ENCODE peak calls at places on chromosomes 4 and X, in seven cellular contexts. I, Y, B, E, T, Z and P are unnamed samples.

GRCh38 chr4:48047421-48047844 is 30.9 kb downstream of the NIPAL1 start:
- DNase-seq in I (no peak), Y (no peak), B (no peak), E (no peak), T (peak), Z (peak), P (no peak)

GRCh38 chr4:56909083-56909981 is 1.6 kb downstream of the REST start:
- DNase-seq in I (peak), Y (peak), B (no peak), E (no peak), T (peak), Z (peak), P (no peak)

GRCh38 chrX:129845616-129846190 is 2.0 kb upstream of the ZDHHC9 start:
- DNase-seq in I (no peak), Y (no peak), B (no peak), E (no peak), T (no peak), Z (no peak), P (no peak)

GRCh38 chrX:71941771-71942170 is 31.1 kb downstream of the NHSL2 start:
- DNase-seq in I (peak), Y (peak), B (peak), E (peak), T (no peak), Z (peak), P (no peak)

GRCh38 chrX:39971760-39972159 is 126.0 kb downstream of the BCOR start:
- DNase-seq in I (no peak), Y (no peak), B (no peak), E (no peak), T (no peak), Z (no peak), P (no peak)

GRCh38 chr4:76782837-76783236 is 115.1 kb downstream of the SOWAHB start:
- DNase-seq in I (no peak), Y (no peak), B (no peak), E (no peak), T (no peak), Z (peak), P (peak)

GRCh38 chr4:71570492-71570891 is 213.4 kb downstream of the GC start:
- DNase-seq in I (no peak), Y (no peak), B (no peak), E (no peak), T (no peak), Z (peak), P (no peak)

GRCh38 chrX:118207831-118208453 is 91.3 kb upstream of the KLHL13 start:
- DNase-seq in I (no peak), Y (no peak), B (no peak), E (no peak), T (no peak), Z (no peak), P (no peak)

GRCh38 chrX:33277046-33277445 is 65.7 kb upstream of the DMD start:
- DNase-seq in I (no peak), Y (no peak), B (no peak), E (no peak), T (no peak), Z (no peak), P (no peak)

GRCh38 chrX:68807818-68808217 is 21.0 kb upstream of the EFNB1 start:
- DNase-seq in I (peak), Y (no peak), B (no peak), E (no peak), T (no peak), Z (peak), P (no peak)

GRCh38 chrX:147476008-147476407 is 435.7 kb upstream of the FMR1 start:
- DNase-seq in I (peak), Y (no peak), B (no peak), E (no peak), T (no peak), Z (no peak), P (no peak)

GRCh38 chr4:7393491-7394183 is 41.1 kb downstream of the PSAPL1 start:
- DNase-seq in I (no peak), Y (no peak), B (no peak), E (no peak), T (peak), Z (no peak), P (no peak)

GRCh38 chr4:88599298-88599697 is 7.0 kb downstream of the HERC3 start:
- DNase-seq in I (no peak), Y (no peak), B (no peak), E (no peak), T (no peak), Z (peak), P (no peak)

GRCh38 chr4:108291137-108291536 is 122.4 kb upstream of the LEF1 start:
- DNase-seq in I (no peak), Y (no peak), B (no peak), E (no peak), T (no peak), Z (no peak), P (no peak)

GRCh38 chr4:26782168-26782829 is 78.3 kb upstream of the STIM2 start:
- DNase-seq in I (no peak), Y (no peak), B (no peak), E (no peak), T (no peak), Z (peak), P (no peak)

GRCh38 chr4:77465271-77465670 is 140.3 kb upstream of the CXCL13 start:
- DNase-seq in I (peak), Y (no peak), B (no peak), E (no peak), T (no peak), Z (peak), P (no peak)

GRCh38 chr4:26150948-26151347 is 169.9 kb upstream of the RBPJ start:
- DNase-seq in I (no peak), Y (no peak), B (no peak), E (no peak), T (no peak), Z (peak), P (no peak)

GRCh38 chr4:4614925-4615678 is 73.3 kb upstream of the STX18 start:
- DNase-seq in I (peak), Y (no peak), B (no peak), E (peak), T (no peak), Z (peak), P (no peak)

GRCh38 chr4:100208964-100209363 is 18.7 kb upstream of the DDIT4L start:
- DNase-seq in I (peak), Y (no peak), B (no peak), E (no peak), T (no peak), Z (no peak), P (no peak)

GRCh38 chr4:181018472-181018871 is 1224.7 kb upstream of the TENM3 start:
- DNase-seq in I (no peak), Y (no peak), B (no peak), E (no peak), T (no peak), Z (no peak), P (no peak)

GRCh38 chr4:158826882-158827281 is 58.1 kb downstream of the FNIP2 start:
- DNase-seq in I (peak), Y (no peak), B (no peak), E (no peak), T (no peak), Z (no peak), P (peak)

GRCh38 chr4:110236324-110236723 is 37.9 kb upstream of the ELOVL6 start:
- DNase-seq in I (no peak), Y (no peak), B (no peak), E (no peak), T (no peak), Z (no peak), P (no peak)

GRCh38 chr4:186291256-186291890 is 25.4 kb downstream of the F11 start:
- DNase-seq in I (no peak), Y (no peak), B (no peak), E (no peak), T (no peak), Z (no peak), P (no peak)

GRCh38 chrX:41095174-41095573 is 9.9 kb downstream of the USP9X start:
- DNase-seq in I (no peak), Y (no peak), B (no peak), E (no peak), T (no peak), Z (no peak), P (no peak)

GRCh38 chr4:39613093-39613656 is 25.5 kb downstream of the SMIM14 start:
- DNase-seq in I (no peak), Y (no peak), B (no peak), E (no peak), T (no peak), Z (peak), P (no peak)

GRCh38 chrX:155071694-155072215 is 447 bp downstream of the BRCC3 start:
- DNase-seq in I (no peak), Y (no peak), B (no peak), E (no peak), T (no peak), Z (no peak), P (no peak)

GRCh38 chr4:6204871-6205583 is 4.7 kb upstream of the JAKMIP1 start:
- DNase-seq in I (no peak), Y (no peak), B (no peak), E (no peak), T (no peak), Z (no peak), P (no peak)

GRCh38 chr4:149493492-149493891 is 322.2 kb downstream of the IQCM start:
- DNase-seq in I (peak), Y (no peak), B (no peak), E (no peak), T (no peak), Z (no peak), P (peak)

GRCh38 chrX:68186552-68187262 is 246.6 kb downstream of the OPHN1 start:
- DNase-seq in I (no peak), Y (no peak), B (no peak), E (no peak), T (no peak), Z (peak), P (no peak)

GRCh38 chr4:92091335-92091734 is 212.4 kb upstream of the GRID2 start:
- DNase-seq in I (no peak), Y (no peak), B (no peak), E (no peak), T (no peak), Z (no peak), P (no peak)

GRCh38 chr4:174600391-174600790 is 78.1 kb upstream of the HPGD start:
- DNase-seq in I (no peak), Y (no peak), B (no peak), E (no peak), T (no peak), Z (peak), P (no peak)

GRCh38 chrX:118047446-118048186 is 69.0 kb downstream of the KLHL13 start:
- DNase-seq in I (no peak), Y (no peak), B (no peak), E (no peak), T (no peak), Z (no peak), P (no peak)

GRCh38 chrX:134237363-134237702 is 351 bp downstream of the CCDC160 start:
- DNase-seq in I (peak), Y (no peak), B (no peak), E (no peak), T (no peak), Z (no peak), P (no peak)

GRCh38 chr4:8394125-8394524 is 46.4 kb downstream of the ACOX3 start:
- DNase-seq in I (peak), Y (peak), B (peak), E (no peak), T (no peak), Z (peak), P (no peak)

GRCh38 chr4:122152699-122153328 is 683 bp downstream of the BLTP1 start:
- DNase-seq in I (peak), Y (peak), B (peak), E (no peak), T (peak), Z (peak), P (no peak)

GRCh38 chr4:2794707-2795557 is 2.0 kb downstream of the SH3BP2 start:
- DNase-seq in I (peak), Y (peak), B (peak), E (no peak), T (peak), Z (peak), P (no peak)

GRCh38 chrX:120749141-120749846 is 119.4 kb upstream of the C1GALT1C1 start:
- DNase-seq in I (no peak), Y (no peak), B (no peak), E (no peak), T (no peak), Z (no peak), P (no peak)

GRCh38 chr4:61853041-61853440 is 652.9 kb downstream of the ADGRL3 start:
- DNase-seq in I (no peak), Y (no peak), B (no peak), E (no peak), T (no peak), Z (no peak), P (no peak)

GRCh38 chr4:158384407-158384806 is 137.3 kb upstream of the RXFP1 start:
- DNase-seq in I (no peak), Y (no peak), B (no peak), E (no peak), T (no peak), Z (no peak), P (no peak)

GRCh38 chrX:124239911-124240310 is 92.5 kb upstream of the TEX13D start:
- DNase-seq in I (no peak), Y (no peak), B (no peak), E (no peak), T (no peak), Z (no peak), P (no peak)

GRCh38 chrX:135688137-135688536 is 25.3 kb upstream of the CT45A1 start:
- DNase-seq in I (no peak), Y (no peak), B (no peak), E (no peak), T (no peak), Z (no peak), P (no peak)
- TF ChIP-seq CTCF in I (no peak), Y (peak), B (no peak), E (peak), T (no peak), Z (no peak), P (peak)

DNA sequence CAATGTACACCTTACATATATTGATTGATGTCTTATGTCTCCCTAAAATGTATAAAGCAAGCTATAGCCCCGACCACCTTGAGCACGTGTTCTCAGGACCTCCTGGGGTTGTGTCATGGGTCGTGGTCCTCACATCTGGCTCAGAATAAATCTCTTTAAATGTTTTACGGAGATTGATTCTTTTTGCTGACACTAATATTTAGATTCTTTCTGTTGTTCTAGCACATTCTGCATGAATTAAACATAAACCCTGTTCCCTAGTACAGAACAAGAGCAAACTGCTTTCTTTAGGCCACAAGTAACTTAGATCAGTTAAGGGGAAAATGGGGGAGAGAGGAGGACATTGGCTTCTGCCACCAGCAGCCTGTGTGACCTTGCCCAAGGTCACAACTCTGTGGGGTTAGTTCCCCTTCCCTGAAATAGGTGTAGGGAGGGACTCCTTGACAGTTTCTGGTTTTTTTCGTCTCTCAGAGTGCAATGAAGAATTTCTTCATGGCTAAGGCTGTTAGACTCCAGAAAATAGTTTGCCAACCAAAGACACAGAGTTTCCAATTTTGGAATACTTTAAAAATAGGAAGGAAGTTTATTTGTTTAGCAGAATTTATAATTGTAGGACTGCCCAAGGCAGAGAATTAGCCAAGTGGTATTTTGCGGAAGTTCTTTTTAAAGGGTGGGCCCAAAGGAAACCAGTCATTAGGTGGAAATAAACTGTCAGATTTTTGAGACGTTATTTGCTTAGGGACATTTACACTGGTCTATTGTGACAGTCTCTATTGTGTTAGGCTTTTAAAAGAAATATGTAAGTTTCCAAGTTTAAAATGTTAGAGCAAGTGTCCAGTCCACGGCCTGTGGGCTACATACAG is 29.4 kb downstream of the PTTG2 start:
- DNase-seq in I (no peak), Y (no peak), B (no peak), E (no peak), T (no peak), Z (no peak), P (no peak)
- H3K4me3 ChIP-seq in I (no peak), Y (no peak), B (no peak), E (no peak), T (no peak), Z (no peak), P (no peak)

GRCh38 chr4:141705747-141706377 is 69.5 kb downstream of the IL15 start:
- DNase-seq in I (no peak), Y (no peak), B (no peak), E (no peak), T (no peak), Z (no peak), P (no peak)

GRCh38 chr4:141706445-141706844 is 70.1 kb downstream of the IL15 start:
- DNase-seq in I (no peak), Y (no peak), B (no peak), E (no peak), T (no peak), Z (no peak), P (no peak)

GRCh38 chr4:141705048-141705746 is 68.8 kb downstream of the IL15 start:
- DNase-seq in I (no peak), Y (no peak), B (no peak), E (no peak), T (no peak), Z (no peak), P (no peak)

GRCh38 chr4:141702472-141703182 is 66.2 kb downstream of the IL15 start:
- DNase-seq in I (peak), Y (peak), B (peak), E (no peak), T (no peak), Z (no peak), P (no peak)

DNA sequence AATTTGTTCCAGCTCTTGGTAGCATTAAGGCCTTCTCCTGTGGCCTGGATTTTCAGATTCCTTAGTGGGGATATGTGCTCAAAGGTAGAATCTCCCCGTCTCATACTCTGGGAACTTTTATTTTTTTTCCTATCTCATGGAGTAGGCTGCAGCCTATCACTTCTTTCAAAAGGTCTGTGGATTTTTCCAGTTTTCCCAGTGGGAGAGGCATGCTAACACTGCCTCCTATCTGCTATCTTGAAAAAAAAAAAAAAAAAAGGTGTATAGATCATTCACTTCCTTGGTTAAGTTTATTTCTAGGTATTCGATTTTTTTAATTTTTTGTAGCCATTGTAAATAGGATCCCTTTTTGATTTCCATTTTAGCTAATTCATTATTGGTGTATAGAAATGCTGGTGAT is 67.1 kb downstream of the IL15 start:
- DNase-seq in I (no peak), Y (no peak), B (no peak), E (no peak), T (no peak), Z (peak), P (no peak)
- TF ChIP-seq CTCF in I (no peak), Y (no peak), B (no peak), E (no peak), T (no peak), Z (peak), P (no peak)

DNA sequence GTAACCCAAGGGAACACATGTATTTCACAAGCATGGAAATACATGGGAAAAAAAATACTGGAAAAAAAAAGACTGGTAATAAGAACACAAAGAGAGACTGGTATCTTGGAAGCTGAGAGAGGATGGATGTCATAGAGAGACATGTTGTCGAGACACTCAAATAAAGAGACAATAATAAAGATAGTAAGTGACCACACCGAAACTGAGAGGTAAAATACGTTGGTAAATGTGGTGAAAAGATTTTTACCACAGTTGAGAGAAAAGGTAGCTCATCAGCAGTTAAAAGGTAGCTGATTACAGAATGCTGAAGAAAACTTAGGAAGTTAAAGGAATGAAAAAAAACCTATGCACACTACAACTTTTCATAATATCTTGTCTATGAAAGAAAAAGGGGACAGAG is 81.1 kb downstream of the ARAP2 start:
- DNase-seq in I (no peak), Y (no peak), B (no peak), E (no peak), T (no peak), Z (no peak), P (no peak)
- H3K4me3 ChIP-seq in I (no peak), Y (no peak), B (no peak), E (no peak), T (no peak), Z (no peak), P (no peak)